ENCODE peak calls at places on chromosomes 5 and 9, in eight cellular contexts. T is sigmoid colon, Z is stomach, A is psoas muscle, D is Peyer's patch, Y is fibroblast of lung, B is SJSA1, V is OCI-LY7. W is an unnamed sample. For H3K9me3, the result is how much of the 10 kb centered on the place peaks cover.

GRCh38 chr5:142189813-142190212 is 81.2 kb downstream of the NDFIP1 start:
- DNase-seq in T (no peak), Z (no peak), A (no peak), D (no peak), Y (no peak), B (no peak), V (no peak), W (no peak)

GRCh38 chr5:150587830-150588494 is 52.5 kb upstream of the SYNPO start:
- DNase-seq in T (peak), Z (no peak), A (no peak), D (no peak), Y (peak), B (no peak), V (no peak), W (no peak)

GRCh38 chr5:1197876-1198666 is 3.3 kb upstream of the SLC6A19 start:
- DNase-seq in T (no peak), Z (no peak), A (no peak), D (no peak), Y (no peak), B (no peak), V (no peak), W (no peak)

GRCh38 chr5:137954131-137954879 is 65.0 kb downstream of the PKD2L2 start:
- DNase-seq in T (peak), Z (no peak), A (no peak), D (no peak), Y (peak), B (peak), V (no peak), W (no peak)

GRCh38 chr5:141882594-141883183 is 4.5 kb upstream of the PCDH1 start:
- DNase-seq in T (no peak), Z (no peak), A (no peak), D (no peak), Y (no peak), B (no peak), V (no peak), W (no peak)

GRCh38 chr9:3730527-3730926 is 204.7 kb upstream of the RFX3 start:
- DNase-seq in T (no peak), Z (no peak), A (no peak), D (no peak), Y (no peak), B (no peak), V (no peak), W (no peak)

GRCh38 chr5:83608122-83608521 is 112.5 kb downstream of the HAPLN1 start:
- DNase-seq in T (no peak), Z (peak), A (no peak), D (no peak), Y (peak), B (peak), V (peak), W (no peak)

GRCh38 chr5:13831236-13831810 is 113.2 kb downstream of the DNAH5 start:
- DNase-seq in T (no peak), Z (no peak), A (no peak), D (no peak), Y (peak), B (no peak), V (no peak), W (no peak)

GRCh38 chr9:77218612-77219011 is 41.3 kb downstream of the VPS13A start:
- DNase-seq in T (no peak), Z (no peak), A (no peak), D (no peak), Y (peak), B (peak), V (no peak), W (no peak)

GRCh38 chr9:132543251-132543650 is 39.2 kb upstream of the BARHL1 start:
- DNase-seq in T (no peak), Z (no peak), A (no peak), D (no peak), Y (no peak), B (no peak), V (no peak), W (no peak)

GRCh38 chr9:70883056-70883455 is 238.4 kb downstream of the TRPM3 start:
- DNase-seq in T (no peak), Z (no peak), A (no peak), D (no peak), Y (peak), B (no peak), V (no peak), W (no peak)

GRCh38 chr5:138334867-138335447 is 3.1 kb upstream of the FAM53C start:
- DNase-seq in T (no peak), Z (no peak), A (no peak), D (no peak), Y (no peak), B (no peak), V (no peak), W (no peak)

GRCh38 chr5:88480766-88481499 is 212.3 kb upstream of the TMEM161B start:
- DNase-seq in T (no peak), Z (no peak), A (no peak), D (no peak), Y (peak), B (peak), V (no peak), W (no peak)

GRCh38 chr9:36995927-36996471 is 38.1 kb downstream of the PAX5 start:
- DNase-seq in T (no peak), Z (peak), A (no peak), D (peak), Y (peak), B (peak), V (peak), W (peak)

GRCh38 chr5:66974256-66974655 is 222.3 kb downstream of the CD180 start:
- DNase-seq in T (no peak), Z (no peak), A (no peak), D (no peak), Y (no peak), B (no peak), V (no peak), W (no peak)

GRCh38 chr5:130333089-130333488 is 428.8 kb downstream of the CHSY3 start:
- DNase-seq in T (no peak), Z (no peak), A (no peak), D (no peak), Y (peak), B (peak), V (no peak), W (no peak)

GRCh38 chr5:28374492-28374934 is 1336.1 kb upstream of the CDH9 start:
- DNase-seq in T (no peak), Z (no peak), A (no peak), D (no peak), Y (peak), B (no peak), V (no peak), W (no peak)

GRCh38 chr9:134215709-134216448 is 51.5 kb upstream of the RNU6ATAC start:
- DNase-seq in T (no peak), Z (peak), A (peak), D (no peak), Y (peak), B (peak), V (peak), W (no peak)

GRCh38 chr5:116861097-116861496 is 286.5 kb upstream of the SEMA6A start:
- DNase-seq in T (no peak), Z (no peak), A (no peak), D (no peak), Y (no peak), B (no peak), V (no peak), W (no peak)

DNA sequence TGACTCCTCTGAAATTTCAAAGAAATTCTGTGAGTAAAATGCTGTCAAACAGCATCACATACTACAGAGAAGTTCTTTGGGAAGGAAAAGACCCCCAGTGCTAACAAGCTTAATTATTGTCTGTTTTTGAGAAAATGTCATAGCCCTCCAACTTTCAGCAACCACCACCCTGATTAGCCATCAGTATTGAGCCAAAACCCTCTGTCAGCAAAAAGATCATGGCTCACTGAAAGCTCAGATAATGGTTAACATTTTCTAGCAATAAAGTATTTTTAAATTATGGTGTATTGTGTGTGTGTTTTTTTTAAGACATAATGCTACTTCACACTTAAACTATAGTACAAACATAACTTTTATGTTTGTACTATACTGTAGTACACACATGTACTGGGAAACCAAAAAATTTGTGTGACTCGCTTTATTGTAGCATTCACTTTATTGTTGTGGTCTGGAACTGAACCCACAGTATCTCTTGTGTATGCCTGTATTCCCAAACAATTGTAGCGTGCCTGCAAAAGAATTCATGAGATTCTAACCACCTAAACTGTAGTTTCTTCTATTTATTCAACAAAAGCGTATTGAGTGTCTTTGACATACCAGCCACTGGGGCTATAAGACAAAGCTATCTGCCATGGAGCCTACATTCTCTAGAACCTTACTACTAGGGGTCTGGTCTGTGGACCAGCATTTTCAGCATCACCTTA is 31.6 kb downstream of the TLE4 start:
- DNase-seq in T (no peak), Z (no peak), A (no peak), D (no peak), Y (peak), B (peak), V (no peak), W (no peak)
- H3K9me3 ChIP-seq in T (under half), Z (under half), A (under half), D (under half), Y (under half), B (under half), V (under half), W (under half)

GRCh38 chr5:37685816-37686215 is 154.0 kb downstream of the GDNF start:
- DNase-seq in T (no peak), Z (no peak), A (no peak), D (no peak), Y (no peak), B (no peak), V (no peak), W (no peak)

GRCh38 chr5:37683072-37683471 is 156.8 kb downstream of the GDNF start:
- DNase-seq in T (no peak), Z (no peak), A (no peak), D (no peak), Y (no peak), B (no peak), V (no peak), W (no peak)

GRCh38 chr5:37685211-37685610 is 154.6 kb downstream of the GDNF start:
- DNase-seq in T (no peak), Z (no peak), A (no peak), D (no peak), Y (no peak), B (no peak), V (no peak), W (no peak)
- H3K9me3 ChIP-seq in T (under half), Z (under half), A (under half), D (under half), Y (under half), B (under half), V (under half), W (under half)

GRCh38 chr5:11182441-11183080 is 421.5 kb upstream of the DAP start:
- DNase-seq in T (no peak), Z (no peak), A (no peak), D (no peak), Y (peak), B (peak), V (peak), W (no peak)
- H3K9me3 ChIP-seq in T (under half), Z (under half), A (under half), D (under half), Y (under half), B (under half), V (under half), W (under half)

GRCh38 chr9:94949330-94949729 is 222.8 kb downstream of the AOPEP start:
- DNase-seq in T (no peak), Z (no peak), A (no peak), D (no peak), Y (no peak), B (no peak), V (no peak), W (no peak)
- H3K9me3 ChIP-seq in T (under half), Z (under half), A (under half), D (under half), Y (under half), B (under half), V (under half), W (under half)